ENCODE peak calls at places on chromosomes 1 and 21, in five cellular contexts. A, R, S, B and Q are unnamed samples.
A peak's percentile ranks its signal among the peaks of the same experiment; 100 is the strongest.

GRCh38 chr1:33612877-33613487 is 140.5 kb downstream of the ZSCAN20 start:
- DNase-seq in B (peak; percentile 71), R (peak; percentile 48), A (peak; percentile 61), S (peak; percentile 51), Q (no peak)

GRCh38 chr1:202615501-202616354 is 94.5 kb downstream of the SYT2 start:
- DNase-seq in A (peak; percentile 55), R (no peak), B (peak; percentile 28), S (peak; percentile 93), Q (no peak)

GRCh38 chr1:23438545-23438944 is 14.0 kb upstream of the TCEA3 start:
- DNase-seq in B (no peak), S (no peak), A (no peak), R (no peak), Q (no peak)

GRCh38 chr1:202462342-202463076 is 114.0 kb downstream of the PPP1R12B start:
- DNase-seq in A (no peak), S (no peak), B (no peak), R (peak; percentile 65), Q (no peak)

GRCh38 chr1:70207492-70207891 is 2.1 kb upstream of the LRRC40 start:
- DNase-seq in A (no peak), R (no peak), S (no peak), B (no peak), Q (no peak)

GRCh38 chr21:45858180-45858579 is 123.4 kb upstream of the COL6A1 start:
- DNase-seq in B (no peak), R (no peak), S (no peak), A (no peak), Q (no peak)

GRCh38 chr1:93354749-93355148 is 9.0 kb downstream of the DR1 start:
- DNase-seq in S (no peak), R (no peak), A (no peak), B (no peak), Q (no peak)

GRCh38 chr1:43979528-43980254 is 681 bp downstream of the B4GALT2 start:
- DNase-seq in R (peak; percentile 35), A (peak; percentile 80), B (peak; percentile 51), S (peak; percentile 54), Q (no peak)

GRCh38 chr1:102879439-102879993 is 228.8 kb downstream of the COL11A1 start:
- DNase-seq in R (peak; percentile 82), A (no peak), S (no peak), B (peak; percentile 38), Q (no peak)

GRCh38 chr1:36199934-36200741 is 24.1 kb upstream of the THRAP3 start:
- DNase-seq in R (peak; percentile 71), A (peak; percentile 72), S (no peak), B (peak; percentile 47), Q (no peak)

GRCh38 chr1:115351143-115351542 is 13.1 kb upstream of the NGF start:
- DNase-seq in R (no peak), B (no peak), S (no peak), A (no peak), Q (no peak)

GRCh38 chr1:204975568-204976235 is 67.3 kb upstream of the CNTN2 start:
- DNase-seq in S (peak; percentile 49), A (peak; percentile 45), R (no peak), B (peak; percentile 37), Q (peak; percentile 30)

GRCh38 chr1:56709269-56709880 is 64.3 kb downstream of the PRKAA2 start:
- DNase-seq in S (peak; percentile 2), B (peak; percentile 76), A (no peak), R (peak; percentile 49), Q (no peak)

GRCh38 chr1:67896826-67897225 is 63.6 kb upstream of the GNG12 start:
- DNase-seq in A (no peak), S (no peak), R (no peak), B (no peak), Q (no peak)

GRCh38 chr1:179865377-179865776 is 12.2 kb downstream of the TOR1AIP2 start:
- DNase-seq in S (no peak), B (no peak), A (peak; percentile 52), R (no peak), Q (no peak)

GRCh38 chr1:26158271-26159112 is at the start of gene FAM110D:
- DNase-seq in R (no peak), S (no peak), A (peak; percentile 43), B (no peak), Q (no peak)

GRCh38 chr1:209769171-209769904 is 13.5 kb downstream of the TRAF3IP3 start:
- DNase-seq in B (peak; percentile 89), A (peak; percentile 84), R (no peak), S (peak; percentile 86), Q (peak; percentile 88)

GRCh38 chr1:19644761-19645543 is 841 bp downstream of the NBL1 start:
- DNase-seq in R (no peak), S (peak; percentile 30), A (peak; percentile 55), B (no peak), Q (peak; percentile 59)

GRCh38 chr1:113534130-113534817 is 144.0 kb downstream of the MAGI3 start:
- DNase-seq in B (peak; percentile 15), R (no peak), A (no peak), S (no peak), Q (no peak)

GRCh38 chr1:173527151-173527826 is 50.2 kb downstream of the PRDX6 start:
- DNase-seq in S (no peak), B (peak; percentile 65), R (peak; percentile 78), A (peak; percentile 28), Q (no peak)

GRCh38 chr21:45543371-45543709 is 1.1 kb upstream of the SLC19A1 start:
- DNase-seq in A (peak; percentile 25), S (no peak), B (no peak), R (no peak), Q (peak; percentile 8)

GRCh38 chr1:65605621-65606020 is 185.2 kb downstream of the LEPR start:
- DNase-seq in B (peak; percentile 39), S (no peak), R (no peak), A (no peak), Q (no peak)

GRCh38 chr1:1033009-1033587 is 13.2 kb downstream of the AGRN start:
- DNase-seq in S (peak; percentile 69), B (peak; percentile 61), R (no peak), A (peak; percentile 84), Q (peak; percentile 73)

GRCh38 chr1:231340328-231341013 is 2.4 kb downstream of the SPRTN start:
- DNase-seq in A (no peak), S (no peak), R (no peak), B (no peak), Q (no peak)

GRCh38 chr21:21268061-21268471 is 269.9 kb downstream of the NCAM2 start:
- DNase-seq in R (no peak), A (no peak), B (no peak), S (no peak), Q (no peak)

GRCh38 chr1:168907053-168907452 is 178.0 kb upstream of the DPT start:
- DNase-seq in S (no peak), R (peak; percentile 97), B (no peak), A (no peak), Q (no peak)

DNA sequence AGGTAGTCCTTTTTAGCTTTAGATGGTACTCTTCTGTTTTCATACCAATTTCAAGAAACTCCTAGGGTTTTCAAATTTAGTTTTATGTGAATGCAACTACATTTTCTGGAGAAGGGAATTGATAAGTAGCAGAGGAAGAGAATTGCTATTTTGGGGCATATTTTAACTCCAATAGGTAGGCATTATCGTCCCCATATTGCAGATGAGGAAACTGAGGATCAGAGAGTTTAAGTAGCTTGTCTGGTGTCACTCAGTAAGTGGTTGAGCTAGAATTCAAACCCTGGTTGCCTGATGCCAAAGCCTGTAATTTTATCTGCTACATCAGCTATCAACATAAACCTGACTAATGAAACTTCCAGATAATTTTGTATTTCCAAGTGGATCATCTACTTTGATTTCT is 1.9 kb downstream of the NFYC start:
- DNase-seq in R (no peak), B (no peak), S (no peak), A (no peak), Q (no peak)
- H3K4me3 ChIP-seq in R (peak overlapping the region; percentile 74), B (peak overlapping the region; percentile 96), S (peak overlapping the region; percentile 85), A (no peak overlapping the region), Q (no peak overlapping the region)

DNA sequence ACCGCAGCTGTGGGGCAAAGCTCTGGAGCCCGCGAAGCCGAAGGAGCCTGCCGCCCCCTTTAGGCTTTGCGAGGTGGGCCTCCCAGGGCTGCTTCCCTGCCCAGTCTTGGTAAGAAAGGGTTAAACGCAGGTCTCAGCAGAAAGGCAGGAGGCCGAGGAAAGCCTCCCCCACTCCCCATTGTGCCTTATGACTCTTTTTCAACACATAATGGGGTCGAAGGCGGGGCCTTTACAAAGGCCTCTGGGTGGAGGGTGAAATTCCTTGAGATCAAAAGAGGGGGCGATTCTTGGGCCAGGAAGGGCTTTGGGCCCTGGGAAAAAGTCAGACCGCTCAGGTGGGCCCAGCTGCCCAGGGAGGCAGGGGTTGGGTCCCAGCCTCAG is 880 bp downstream of the ALPL start:
- DNase-seq in B (no peak), A (no peak), R (no peak), S (no peak), Q (no peak)
- H3K4me3 ChIP-seq in B (no peak overlapping the region), A (peak overlapping the region; percentile 51), R (no peak overlapping the region), S (no peak overlapping the region), Q (no peak overlapping the region)

DNA sequence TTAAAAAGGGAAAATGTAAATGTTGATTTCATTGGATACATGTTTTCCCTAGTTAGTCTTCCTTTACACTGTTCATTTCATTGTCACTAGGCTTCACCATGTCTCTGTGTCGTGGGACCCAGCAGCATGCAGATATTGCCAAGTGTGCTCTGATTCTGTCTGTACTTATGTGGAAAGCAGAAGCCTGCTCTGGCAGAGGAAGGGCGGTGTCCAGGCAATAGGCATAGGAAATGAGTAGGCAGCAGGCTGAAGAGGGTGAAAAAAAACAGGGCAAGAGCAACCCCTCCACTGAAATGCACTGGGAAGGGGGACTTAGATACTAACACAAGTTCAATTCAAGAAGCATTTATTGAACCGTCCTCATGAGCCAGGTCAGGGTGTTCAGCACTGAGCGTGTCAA is 85.2 kb upstream of the VAV3 start:
- DNase-seq in A (peak; percentile 51), R (no peak), S (peak; percentile 55), B (no peak), Q (no peak)
- H3K4me3 ChIP-seq in A (no peak overlapping the region), R (no peak overlapping the region), S (no peak overlapping the region), B (no peak overlapping the region), Q (no peak overlapping the region)

GRCh38 chr1:2432519-2432918 is 20.2 kb upstream of the PEX10 start:
- DNase-seq in R (no peak), S (no peak), A (no peak), B (no peak), Q (no peak)
- H3K4me3 ChIP-seq in R (no peak overlapping the region), S (no peak overlapping the region), A (no peak overlapping the region), B (no peak overlapping the region), Q (no peak overlapping the region)

DNA sequence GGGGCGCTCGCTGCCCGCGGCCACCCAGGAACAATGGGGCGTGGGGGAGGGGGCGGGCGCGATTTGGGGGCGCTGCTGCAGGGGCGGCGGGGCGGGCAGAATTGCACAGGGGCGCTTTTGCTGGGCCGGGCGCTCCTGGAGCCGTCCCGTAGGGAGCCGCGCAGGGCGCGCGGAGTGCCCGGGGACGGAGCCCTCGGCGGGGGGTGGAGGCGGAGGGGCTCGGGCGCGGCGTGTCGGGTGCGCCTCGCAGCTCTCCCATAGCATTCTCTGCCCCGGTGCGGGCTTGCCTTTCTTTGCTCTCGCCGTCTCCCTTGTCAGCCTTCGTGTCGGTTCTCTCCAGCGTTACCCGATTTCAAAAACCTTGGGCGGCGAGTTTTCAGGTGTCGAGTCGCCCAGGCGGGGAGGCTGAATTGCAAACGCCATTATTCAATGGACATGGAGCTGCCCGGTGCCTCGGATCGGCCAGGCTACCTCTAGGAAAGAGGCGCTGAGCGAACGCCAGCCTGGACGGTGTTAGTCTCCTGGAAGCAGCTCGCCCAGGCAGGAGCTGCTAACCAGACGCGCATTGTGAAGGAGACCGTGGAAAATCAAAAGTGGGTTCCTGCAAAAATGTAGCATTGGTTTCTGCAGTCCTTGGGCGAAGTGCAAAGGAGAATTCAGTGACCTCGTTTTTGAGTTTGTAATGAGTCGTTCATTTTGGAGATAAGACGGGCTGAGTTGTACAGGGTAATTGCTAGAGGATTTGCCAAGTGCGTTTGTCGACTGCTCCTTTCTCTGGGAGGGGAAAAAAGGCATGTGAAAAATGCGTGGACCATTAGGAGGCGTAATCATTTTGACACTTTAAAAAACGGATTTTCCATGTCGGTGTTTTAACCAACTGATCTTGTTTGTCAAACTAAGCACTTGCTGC is 626 bp downstream of the CXADR start:
- DNase-seq in R (no peak), S (no peak), B (peak; percentile 29), A (peak; percentile 33), Q (peak; percentile 33)
- H3K4me3 ChIP-seq in R (peak overlapping the region; percentile 89), S (peak overlapping the region; percentile 52), B (peak overlapping the region; percentile 73), A (peak overlapping the region; percentile 70), Q (peak overlapping the region; percentile 50)